ENCODE peak calls at places on chromosome 19, in eight cellular contexts. Q, W, P, T, I, J, M and B are unnamed samples.

GRCh38 chr19:44607049-44607448 is 6.3 kb upstream of the IGSF23 start:
- DNase-seq in Q (peak), W (no peak), T (no peak), P (peak), I (no peak), M (no peak), J (no peak), B (no peak)

GRCh38 chr19:6216996-6217751 is 62.6 kb downstream of the MLLT1 start:
- DNase-seq in W (no peak), J (no peak), P (no peak), Q (no peak), I (no peak), M (no peak), T (no peak), B (no peak)

GRCh38 chr19:18422530-18423191 is 3.5 kb downstream of the SSBP4 start:
- DNase-seq in P (no peak), J (no peak), W (no peak), Q (no peak), T (no peak), M (no peak), I (no peak), B (no peak)

GRCh38 chr19:47019431-47020041 is at the start of gene NPAS1:
- DNase-seq in J (no peak), I (no peak), T (no peak), Q (no peak), M (no peak), W (peak), P (no peak), B (no peak)

GRCh38 chr19:51407631-51408131 is 9.8 kb downstream of the SIGLEC10 start:
- DNase-seq in I (no peak), T (no peak), W (peak), M (peak), Q (peak), P (no peak), J (peak), B (no peak)

GRCh38 chr19:13985771-13986347 is 20.3 kb downstream of the RFX1 start:
- DNase-seq in Q (no peak), P (no peak), T (peak), W (no peak), J (no peak), M (no peak), I (no peak), B (no peak)

GRCh38 chr19:17080441-17080803 is 4.8 kb downstream of the MYO9B start:
- DNase-seq in M (no peak), W (no peak), T (no peak), I (no peak), J (no peak), Q (no peak), P (no peak), B (no peak)

GRCh38 chr19:47623151-47623920 is 14.4 kb downstream of the BICRA start:
- DNase-seq in W (no peak), M (no peak), I (no peak), J (no peak), Q (no peak), T (no peak), P (no peak), B (no peak)

GRCh38 chr19:16372065-16372915 is 47.7 kb downstream of the KLF2 start:
- DNase-seq in J (no peak), W (no peak), I (no peak), P (no peak), Q (no peak), T (no peak), M (no peak), B (no peak)

GRCh38 chr19:347946-348861 is 3.6 kb upstream of the MIER2 start:
- DNase-seq in P (no peak), I (no peak), W (no peak), J (no peak), T (no peak), M (peak), Q (no peak), B (no peak)

GRCh38 chr19:43695985-43696729 is 19.7 kb upstream of the IRGC start:
- DNase-seq in J (no peak), I (no peak), Q (no peak), W (no peak), P (no peak), M (no peak), T (no peak), B (no peak)

DNA sequence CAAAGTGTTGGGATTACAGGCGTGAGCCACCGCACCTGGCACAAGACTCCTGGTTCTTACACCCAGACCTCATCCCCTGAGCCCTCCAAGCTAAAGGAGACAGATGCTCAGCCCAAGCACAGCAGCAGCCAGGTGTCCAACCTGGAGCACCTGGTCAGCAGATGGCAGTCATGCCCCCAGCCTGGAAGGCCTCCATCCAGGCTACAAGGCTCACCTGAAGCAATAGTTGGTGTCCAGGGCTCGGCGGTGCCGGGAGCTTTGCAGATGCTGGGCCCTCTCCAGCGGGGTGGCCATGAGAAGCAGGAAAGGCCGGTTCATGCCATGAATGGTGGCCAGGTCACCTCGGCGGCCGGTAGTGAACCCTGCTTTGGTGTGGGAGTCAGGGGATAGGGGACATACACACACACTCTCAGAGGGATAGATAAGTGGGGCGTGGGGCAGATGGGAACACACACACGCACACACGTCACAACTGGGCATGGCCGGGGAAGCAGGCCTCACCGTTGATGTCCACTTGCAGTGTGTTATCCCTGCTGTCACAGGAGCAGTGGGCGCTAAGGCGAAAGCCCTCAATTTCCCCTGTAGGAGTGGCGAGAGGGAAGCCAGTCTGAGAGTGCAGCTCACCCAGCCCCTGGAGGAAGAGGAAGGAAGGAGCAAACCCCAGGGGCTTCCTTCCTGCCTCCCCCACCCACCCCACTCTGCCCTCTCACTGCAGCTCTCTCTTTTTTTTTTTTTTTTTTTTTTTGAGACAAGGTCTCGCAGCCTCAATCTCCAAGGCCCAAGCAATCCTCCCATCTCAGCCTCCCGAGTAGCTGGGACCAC is 11.8 kb downstream of the TGFB1 start:
- DNase-seq in J (no peak), I (no peak), P (no peak), Q (no peak), M (no peak), T (no peak), W (no peak), B (no peak)
- TF ChIP-seq CTCF in J (peak), I (no peak), P (no peak), Q (no peak), M (peak), T (no peak), W (no peak), B (peak)

GRCh38 chr19:57068921-57069697 is 50.7 kb upstream of the USP29 start:
- DNase-seq in P (no peak), W (no peak), I (no peak), T (no peak), M (peak), J (no peak), Q (no peak), B (peak)
- TF ChIP-seq CTCF in P (no peak), W (no peak), I (no peak), T (no peak), M (peak), J (peak), Q (no peak), B (peak)

DNA sequence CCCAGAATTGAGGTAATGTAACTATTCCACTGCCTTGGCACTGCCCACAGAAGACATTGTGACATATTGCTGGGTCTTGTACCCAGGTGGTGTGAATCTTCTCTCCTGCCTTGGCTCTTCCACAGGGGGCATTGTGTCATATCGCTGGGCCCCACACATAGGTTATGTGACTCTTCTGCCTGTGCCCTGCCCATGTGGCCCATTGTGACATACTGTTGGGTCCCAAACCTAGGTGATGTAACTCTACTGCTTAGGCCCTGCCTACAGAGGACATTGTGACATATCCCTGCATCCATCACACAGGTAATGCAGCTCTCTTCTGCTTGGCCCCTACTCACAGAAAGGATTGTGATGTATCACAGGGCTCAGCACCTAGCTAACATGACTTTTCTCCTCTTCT is 37.5 kb upstream of the ZNF254 start:
- DNase-seq in T (no peak), M (no peak), J (no peak), W (no peak), I (peak), P (no peak), Q (no peak), B (no peak)
- TF ChIP-seq CTCF in T (no peak), M (no peak), J (no peak), W (no peak), I (no peak), P (no peak), Q (no peak), B (no peak)

GRCh38 chr19:8698433-8699063 is at the start of gene ACTL9:
- DNase-seq in J (no peak), P (no peak), Q (no peak), W (no peak), T (no peak), I (no peak), M (no peak), B (no peak)

GRCh38 chr19:8699908-8700307 is 1.3 kb upstream of the ACTL9 start:
- DNase-seq in W (no peak), J (no peak), Q (no peak), M (no peak), I (no peak), P (no peak), T (no peak), B (no peak)

GRCh38 chr19:8695911-8696310 is 2.7 kb downstream of the ACTL9 start:
- DNase-seq in W (no peak), M (no peak), I (no peak), J (no peak), P (no peak), Q (no peak), T (no peak), B (no peak)

GRCh38 chr19:8696993-8697392 is 1.6 kb downstream of the ACTL9 start:
- DNase-seq in M (no peak), I (no peak), T (no peak), W (no peak), Q (no peak), P (no peak), J (no peak), B (no peak)

GRCh38 chr19:8697671-8698432 is 743 bp downstream of the ACTL9 start:
- DNase-seq in I (no peak), J (no peak), M (no peak), W (no peak), Q (no peak), P (no peak), T (no peak), B (no peak)
- TF ChIP-seq CTCF in I (no peak), J (peak), M (peak), W (no peak), Q (no peak), P (no peak), T (peak), B (peak)

DNA sequence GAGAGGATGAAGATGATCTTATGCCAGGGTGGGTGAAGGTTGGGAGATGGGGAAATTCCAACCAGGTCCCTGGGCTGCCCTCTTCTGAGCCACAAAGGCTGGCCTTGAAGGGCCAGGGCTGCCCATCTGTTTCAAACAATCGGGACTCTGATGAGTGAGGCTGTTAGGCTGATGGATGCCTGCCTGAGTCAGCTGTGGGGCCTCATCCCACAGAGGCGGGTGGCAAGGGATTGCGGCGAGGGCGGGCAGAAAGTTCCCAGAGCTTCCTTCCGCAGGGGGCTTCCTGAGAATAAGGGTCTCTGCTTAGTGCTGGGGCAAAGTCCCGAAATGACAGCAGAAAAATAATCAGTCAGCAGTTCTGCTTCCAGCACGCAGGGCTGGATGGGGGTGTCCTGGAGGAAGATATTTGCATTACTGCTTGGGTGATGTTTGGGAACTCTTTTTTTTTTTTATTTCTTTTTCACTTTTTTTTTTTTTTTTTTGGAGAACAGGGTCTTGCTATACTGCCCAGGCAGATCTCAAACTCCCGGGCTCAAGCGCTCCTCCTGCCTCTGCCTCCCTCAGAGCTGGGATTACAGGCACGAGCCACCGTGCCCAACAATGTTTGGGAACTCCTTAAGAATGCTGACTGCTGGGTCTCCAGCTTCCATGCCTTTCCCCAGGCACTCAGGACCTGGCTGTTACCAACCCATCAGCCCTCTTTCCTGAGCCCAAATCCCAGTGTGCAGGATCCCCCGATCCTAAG is 14.1 kb downstream of the SH3GL1 start:
- DNase-seq in I (no peak), T (no peak), W (no peak), Q (no peak), J (no peak), P (no peak), M (no peak), B (no peak)
- TF ChIP-seq CTCF in I (no peak), T (no peak), W (no peak), Q (no peak), J (no peak), P (no peak), M (no peak), B (no peak)

GRCh38 chr19:5117421-5117820 is 148.5 kb downstream of the KDM4B start:
- DNase-seq in Q (no peak), T (no peak), J (no peak), I (no peak), P (no peak), M (no peak), W (no peak), B (no peak)
- TF ChIP-seq CTCF in Q (no peak), T (no peak), J (no peak), I (no peak), P (no peak), M (no peak), W (no peak), B (no peak)

DNA sequence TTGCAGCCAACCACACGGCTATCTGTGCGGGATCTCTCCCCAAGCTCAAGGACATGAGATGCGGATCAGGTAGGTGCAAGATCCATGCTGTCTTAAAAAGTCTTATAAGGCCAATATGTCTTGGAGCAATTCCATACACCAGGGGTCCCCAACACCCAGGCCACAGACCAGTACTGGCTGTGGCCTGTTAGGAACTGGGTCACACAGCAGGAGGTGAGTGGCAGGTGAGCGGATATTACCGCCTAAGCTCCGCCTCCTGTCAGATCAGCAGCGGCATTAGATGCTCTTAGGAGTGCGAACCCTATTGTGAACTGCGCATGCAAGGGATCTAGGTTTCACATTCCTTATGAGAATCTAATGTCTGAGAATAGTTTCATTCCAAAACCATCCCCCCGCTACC is 68.8 kb upstream of the ZNF599 start:
- DNase-seq in T (no peak), P (no peak), J (no peak), I (no peak), Q (no peak), M (no peak), W (no peak), B (no peak)
- TF ChIP-seq CTCF in T (no peak), P (no peak), J (no peak), I (no peak), Q (no peak), M (no peak), W (no peak), B (no peak)